ENCODE peak calls at places on chromosomes 3 and 15, in ten cellular contexts. K is AG09309; N is psoas muscle; P is right cardiac atrium; E is naive thymus-derived CD4-positive, alpha-beta T cell; T is choroid plexus epithelial cell; V is testis; C is IMR-90; Z is transverse colon; X is foreskin fibroblast. L is an unnamed sample.

GRCh38 chr3:2839886-2840285 is 270.3 kb downstream of the IL5RA start:
- DNase-seq in K (no peak), N (no peak), P (no peak), E (no peak), T (no peak), V (no peak), C (no peak), Z (no peak), X (no peak), L (no peak)

GRCh38 chr3:39531681-39532080 is 64.2 kb downstream of the MOBP start:
- DNase-seq in K (no peak), N (no peak), P (no peak), E (no peak), T (peak; percentile 65), V (no peak), C (peak; percentile 8), Z (no peak), X (peak; percentile 51), L (peak; percentile 69)

GRCh38 chr3:59482684-59483083 is 432.9 kb upstream of the CFAP20DC start:
- DNase-seq in K (peak; percentile 20), N (no peak), P (no peak), E (no peak), T (no peak), V (no peak), C (no peak), Z (no peak), X (peak; percentile 6), L (peak; percentile 4)

GRCh38 chr3:149016669-149017541 is 25.6 kb downstream of the GYG1 start:
- DNase-seq in K (peak; percentile 84), N (no peak), P (no peak), E (no peak), T (peak; percentile 96), V (no peak), C (peak; percentile 98), Z (no peak), X (peak; percentile 89), L (peak; percentile 81)

GRCh38 chr3:132879651-132880050 is 157.4 kb upstream of the NPHP3 start:
- DNase-seq in K (no peak), N (no peak), P (no peak), E (no peak), T (no peak), V (peak; percentile 17), C (no peak), Z (no peak), X (no peak), L (no peak)

GRCh38 chr3:29757054-29757777 is 476.3 kb downstream of the RBMS3 start:
- DNase-seq in K (no peak), N (no peak), P (no peak), E (no peak), T (peak; percentile 58), V (no peak), C (peak; percentile 54), Z (no peak), X (no peak), L (no peak)

GRCh38 chr3:171044828-171045793 is 18.6 kb upstream of the SLC2A2 start:
- DNase-seq in K (peak; percentile 97), N (no peak), P (no peak), E (no peak), T (peak; percentile 97), V (no peak), C (peak; percentile 80), Z (no peak), X (peak; percentile 90), L (peak; percentile 86)

GRCh38 chr15:78456391-78456790 is 18.4 kb downstream of the IREB2 start:
- DNase-seq in K (no peak), N (no peak), P (no peak), E (no peak), T (no peak), V (no peak), C (no peak), Z (no peak), X (no peak), L (no peak)

GRCh38 chr3:53691885-53692284 is 154.3 kb downstream of the CHDH start:
- DNase-seq in K (no peak), N (no peak), P (no peak), E (no peak), T (no peak), V (no peak), C (no peak), Z (no peak), X (no peak), L (no peak)

GRCh38 chr3:76497636-76498035 is 542.3 kb upstream of the ROBO2 start:
- DNase-seq in K (no peak), N (no peak), P (no peak), E (no peak), T (peak; percentile 38), V (no peak), C (peak; percentile 47), Z (no peak), X (peak; percentile 5), L (no peak)

GRCh38 chr15:78752492-78753358 is 58.5 kb downstream of the ADAMTS7 start:
- DNase-seq in K (no peak), N (no peak), P (peak; percentile 77), E (no peak), T (no peak), V (no peak), C (no peak), Z (no peak), X (no peak), L (no peak)

GRCh38 chr3:175659951-175660350 is 800.8 kb downstream of the NAALADL2 start:
- DNase-seq in K (no peak), N (no peak), P (no peak), E (no peak), T (no peak), V (no peak), C (no peak), Z (no peak), X (no peak), L (no peak)

GRCh38 chr3:175651716-175652115 is 792.6 kb downstream of the NAALADL2 start:
- DNase-seq in K (no peak), N (no peak), P (no peak), E (no peak), T (peak; percentile 19), V (no peak), C (peak; percentile 19), Z (no peak), X (no peak), L (no peak)

GRCh38 chr3:175655366-175655765 is 796.2 kb downstream of the NAALADL2 start:
- DNase-seq in K (no peak), N (no peak), P (no peak), E (no peak), T (peak; percentile 62), V (no peak), C (peak; percentile 17), Z (no peak), X (no peak), L (no peak)

GRCh38 chr3:175656451-175656850 is 797.3 kb downstream of the NAALADL2 start:
- DNase-seq in K (no peak), N (no peak), P (no peak), E (no peak), T (no peak), V (no peak), C (no peak), Z (no peak), X (no peak), L (no peak)
- H3K4me3 ChIP-seq in K (no peak overlapping the region), N (no peak overlapping the region), P (no peak overlapping the region), E (no peak overlapping the region), T (no peak overlapping the region), V (no peak overlapping the region), C (no peak overlapping the region), Z (no peak overlapping the region), X (no peak overlapping the region), L (no peak overlapping the region)

DNA sequence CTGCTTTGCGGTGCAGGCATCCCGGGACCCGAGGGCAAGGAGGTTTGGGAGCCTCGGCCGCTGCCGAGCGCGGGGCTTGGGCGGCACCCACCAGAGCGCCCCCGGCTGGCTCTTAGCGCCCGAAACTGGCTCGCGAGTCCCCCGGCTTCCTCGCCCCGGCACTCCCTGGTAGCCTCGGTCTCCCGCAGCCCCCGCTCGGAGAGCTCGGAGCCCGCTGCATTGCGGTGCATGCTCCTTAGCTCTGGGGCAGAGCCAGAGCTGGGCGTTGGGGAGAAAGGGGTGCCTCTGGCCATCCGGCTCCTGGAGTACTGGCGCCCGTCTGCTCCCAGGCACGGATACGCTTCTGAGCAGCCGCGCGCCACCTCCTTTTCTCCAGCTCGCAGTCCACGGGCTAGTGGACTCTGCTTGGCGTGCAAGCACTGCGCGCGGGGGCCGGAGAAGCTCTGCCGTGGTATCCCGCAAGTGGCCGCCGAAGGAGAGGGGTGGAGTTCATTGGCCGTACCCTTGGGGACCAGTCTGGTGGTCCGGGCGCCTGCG is 784 bp downstream of the EPHB1 start:
- DNase-seq in K (peak; percentile 10), N (no peak), P (no peak), E (no peak), T (peak; percentile 49), V (no peak), C (peak; percentile 8), Z (no peak), X (peak; percentile 33), L (no peak)
- H3K4me3 ChIP-seq in K (peak overlapping the region; percentile 67), N (peak overlapping the region; percentile 86), P (peak overlapping the region; percentile 15), E (no peak overlapping the region), T (peak overlapping the region; percentile 59), V (peak overlapping the region; percentile 54), C (peak overlapping the region; percentile 47), Z (peak overlapping the region; percentile 30), X (peak overlapping the region; percentile 58), L (peak overlapping the region; percentile 57)

GRCh38 chr15:91566116-91566515 is 287.4 kb upstream of the SLCO3A1 start:
- DNase-seq in K (no peak), N (no peak), P (no peak), E (no peak), T (no peak), V (no peak), C (no peak), Z (no peak), X (no peak), L (no peak)

GRCh38 chr15:91562698-91563097 is 290.8 kb upstream of the SLCO3A1 start:
- DNase-seq in K (no peak), N (no peak), P (no peak), E (no peak), T (no peak), V (no peak), C (no peak), Z (no peak), X (no peak), L (no peak)

GRCh38 chr15:91559066-91559465 is 294.4 kb upstream of the SLCO3A1 start:
- DNase-seq in K (no peak), N (no peak), P (no peak), E (no peak), T (no peak), V (no peak), C (no peak), Z (no peak), X (no peak), L (no peak)

GRCh38 chr15:91561371-91562100 is 292.0 kb upstream of the SLCO3A1 start:
- DNase-seq in K (peak; percentile 83), N (peak; percentile 47), P (no peak), E (no peak), T (peak; percentile 44), V (no peak), C (peak; percentile 98), Z (no peak), X (peak; percentile 34), L (peak; percentile 73)
- H3K4me3 ChIP-seq in K (no peak overlapping the region), N (no peak overlapping the region), P (no peak overlapping the region), E (no peak overlapping the region), T (no peak overlapping the region), V (no peak overlapping the region), C (no peak overlapping the region), Z (no peak overlapping the region), X (no peak overlapping the region), L (no peak overlapping the region)

DNA sequence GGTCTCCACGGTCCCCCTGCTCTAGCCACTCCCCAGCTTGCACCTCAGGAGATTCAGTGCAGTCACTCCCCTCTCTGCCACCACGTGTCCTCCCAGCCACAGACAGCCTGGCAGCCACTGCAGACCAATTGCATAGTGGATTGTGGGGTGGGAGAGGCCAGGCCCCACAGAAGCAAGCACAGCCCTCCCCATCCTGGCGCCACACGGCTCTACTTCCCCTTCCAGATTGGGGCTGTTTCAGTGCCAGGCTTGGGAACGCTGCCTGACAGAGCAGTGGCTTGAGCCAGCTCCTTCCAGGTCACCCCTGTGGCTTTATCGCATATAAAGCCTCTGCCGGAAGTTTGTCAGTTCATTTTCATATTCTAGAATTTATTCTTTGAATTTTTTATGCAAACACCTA is 90.7 kb downstream of the TMEM266 start:
- DNase-seq in K (no peak), N (peak; percentile 49), P (peak; percentile 85), E (peak; percentile 4), T (no peak), V (no peak), C (no peak), Z (peak; percentile 14), X (no peak), L (no peak)
- H3K4me3 ChIP-seq in K (no peak overlapping the region), N (no peak overlapping the region), P (no peak overlapping the region), E (no peak overlapping the region), T (no peak overlapping the region), V (no peak overlapping the region), C (no peak overlapping the region), Z (no peak overlapping the region), X (no peak overlapping the region), L (no peak overlapping the region)

L was measured in skeletal muscle cell.